ENCODE peak calls at places on chromosomes 11 and 22, in six cellular contexts. H, S, Q, K, X and L are unnamed samples.

GRCh38 chr11:80473562-80473961 is 1032.7 kb upstream of the TENM4 start:
- DNase-seq in K (no peak), Q (no peak), X (no peak), S (peak; percentile 24), H (no peak), L (no peak)

GRCh38 chr11:33197915-33198727 is 36.8 kb upstream of the CSTF3 start:
- DNase-seq in X (no peak), Q (no peak), H (no peak), K (no peak), S (no peak), L (no peak)

GRCh38 chr11:30521297-30522071 is 64.7 kb downstream of the MPPED2 start:
- DNase-seq in Q (no peak), H (no peak), S (no peak), K (no peak), X (no peak), L (no peak)

GRCh38 chr11:124474079-124474478 is 28.6 kb upstream of the OR8B8 start:
- DNase-seq in Q (no peak), S (no peak), X (no peak), K (no peak), H (no peak), L (no peak)

GRCh38 chr11:7115775-7116174 is 27.0 kb downstream of the RBMXL2 start:
- DNase-seq in S (no peak), K (no peak), X (no peak), H (no peak), Q (no peak), L (no peak)

GRCh38 chr11:35372565-35373283 is 46.6 kb downstream of the SLC1A2 start:
- DNase-seq in H (no peak), K (no peak), Q (no peak), S (no peak), X (no peak), L (no peak)

GRCh38 chr22:29670615-29671014 is 49.2 kb upstream of the CABP7 start:
- DNase-seq in S (no peak), H (no peak), Q (no peak), X (no peak), K (no peak), L (no peak)

GRCh38 chr11:94922675-94923347 is 50.5 kb downstream of the CWC15 start:
- DNase-seq in Q (no peak), H (no peak), X (no peak), S (no peak), K (no peak), L (no peak)

GRCh38 chr22:48051796-48052620 is 1289.6 kb downstream of the TBC1D22A start:
- DNase-seq in Q (no peak), X (no peak), S (no peak), H (no peak), K (peak; percentile 16), L (no peak)

GRCh38 chr11:128465946-128466688 is 121.2 kb downstream of the ETS1 start:
- DNase-seq in H (no peak), Q (no peak), S (no peak), K (no peak), X (no peak), L (no peak)

GRCh38 chr11:128468106-128468505 is 119.3 kb downstream of the ETS1 start:
- DNase-seq in K (no peak), X (no peak), S (no peak), Q (no peak), H (no peak), L (no peak)

GRCh38 chr11:128467041-128467440 is 120.3 kb downstream of the ETS1 start:
- DNase-seq in H (no peak), X (no peak), K (no peak), Q (no peak), S (no peak), L (no peak)

GRCh38 chr11:128469220-128469619 is 118.1 kb downstream of the ETS1 start:
- DNase-seq in S (no peak), H (no peak), K (no peak), Q (peak; percentile 87), X (no peak), L (no peak)

DNA sequence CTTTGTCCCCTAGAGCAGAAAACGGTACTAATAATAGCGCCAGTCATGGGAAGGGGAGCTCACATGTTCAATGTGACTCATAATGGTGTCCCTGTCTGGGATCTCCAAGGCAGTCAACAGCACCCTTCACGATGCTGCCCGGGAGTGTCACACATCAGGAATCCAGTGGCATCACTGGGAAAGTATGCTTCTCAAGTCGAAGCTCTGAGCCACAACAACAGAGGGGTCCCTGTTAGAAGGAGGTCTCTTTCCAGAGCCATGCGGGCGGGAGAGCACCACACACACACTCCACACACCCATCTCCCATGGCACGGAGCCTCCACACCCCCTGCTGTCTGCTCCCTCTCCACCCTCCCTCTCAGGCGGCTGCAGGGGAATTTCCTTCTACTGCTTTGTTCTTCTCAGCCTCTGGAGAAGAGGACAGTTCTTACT is 119.7 kb downstream of the ETS1 start:
- DNase-seq in K (no peak), Q (no peak), S (no peak), X (no peak), H (no peak), L (peak; percentile 65)
- H3K4me3 ChIP-seq in K (no peak overlapping the region), Q (no peak overlapping the region), S (no peak overlapping the region), X (no peak overlapping the region), H (no peak overlapping the region), L (no peak overlapping the region)

GRCh38 chr22:45781459-45781858 is 109.8 kb downstream of the ATXN10 start:
- DNase-seq in K (no peak), H (no peak), S (no peak), X (no peak), Q (no peak), L (no peak)
- H3K4me1 ChIP-seq in K (peaks cover 16% of the 10 kb centered on the region), H (peaks cover 14% of the 10 kb centered on the region), S (no peaks in the 10 kb centered on the region), X (peaks cover 8% of the 10 kb centered on the region), Q (no peaks in the 10 kb centered on the region), L (peaks cover 5% of the 10 kb centered on the region)

GRCh38 chr22:37989146-37990045 is 5.0 kb upstream of the SOX10 start:
- DNase-seq in K (no peak), Q (no peak), S (no peak), X (no peak), H (no peak), L (no peak)

GRCh38 chr22:37985050-37985585 is 763 bp upstream of the SOX10 start:
- DNase-seq in K (no peak), S (no peak), Q (no peak), X (no peak), H (no peak), L (no peak)

GRCh38 chr22:37985751-37986281 is 1.5 kb upstream of the SOX10 start:
- DNase-seq in S (no peak), X (no peak), H (no peak), K (no peak), Q (no peak), L (no peak)

GRCh38 chr22:37983860-37984791 is at the start of gene SOX10:
- DNase-seq in Q (no peak), H (no peak), S (peak; percentile 67), K (no peak), X (no peak), L (no peak)

GRCh38 chr22:37986371-37986770 is 2.0 kb upstream of the SOX10 start:
- DNase-seq in X (no peak), H (no peak), Q (no peak), S (no peak), K (no peak), L (no peak)
- H3K4me3 ChIP-seq in X (no peak overlapping the region), H (no peak overlapping the region), Q (no peak overlapping the region), S (no peak overlapping the region), K (no peak overlapping the region), L (no peak overlapping the region)

DNA sequence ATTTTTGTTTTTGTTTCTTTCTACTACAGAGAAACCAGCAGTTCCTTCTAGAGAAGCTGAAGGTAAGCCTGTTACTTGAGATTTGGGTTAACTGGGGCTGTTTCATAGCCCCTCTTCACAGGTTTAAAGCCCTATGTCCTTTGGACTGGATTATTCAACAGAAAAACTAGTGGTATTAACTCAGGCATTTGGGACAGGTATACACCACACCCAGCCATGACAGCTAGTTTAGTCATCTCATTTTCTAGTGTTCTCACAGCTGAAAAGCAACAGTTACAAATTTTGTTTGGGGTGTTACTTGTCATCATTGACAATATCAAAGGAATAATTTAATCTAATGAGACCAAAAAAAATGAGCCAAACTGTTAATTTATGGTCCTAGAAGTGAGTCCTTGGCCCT is 14.0 kb downstream of the LAYN start:
- DNase-seq in H (no peak), S (no peak), Q (no peak), X (no peak), K (no peak), L (no peak)
- H3K4me1 ChIP-seq in H (no peaks in the 10 kb centered on the region), S (peaks cover 13% of the 10 kb centered on the region), Q (no peaks in the 10 kb centered on the region), X (no peaks in the 10 kb centered on the region), K (no peaks in the 10 kb centered on the region), L (no peaks in the 10 kb centered on the region)

DNA sequence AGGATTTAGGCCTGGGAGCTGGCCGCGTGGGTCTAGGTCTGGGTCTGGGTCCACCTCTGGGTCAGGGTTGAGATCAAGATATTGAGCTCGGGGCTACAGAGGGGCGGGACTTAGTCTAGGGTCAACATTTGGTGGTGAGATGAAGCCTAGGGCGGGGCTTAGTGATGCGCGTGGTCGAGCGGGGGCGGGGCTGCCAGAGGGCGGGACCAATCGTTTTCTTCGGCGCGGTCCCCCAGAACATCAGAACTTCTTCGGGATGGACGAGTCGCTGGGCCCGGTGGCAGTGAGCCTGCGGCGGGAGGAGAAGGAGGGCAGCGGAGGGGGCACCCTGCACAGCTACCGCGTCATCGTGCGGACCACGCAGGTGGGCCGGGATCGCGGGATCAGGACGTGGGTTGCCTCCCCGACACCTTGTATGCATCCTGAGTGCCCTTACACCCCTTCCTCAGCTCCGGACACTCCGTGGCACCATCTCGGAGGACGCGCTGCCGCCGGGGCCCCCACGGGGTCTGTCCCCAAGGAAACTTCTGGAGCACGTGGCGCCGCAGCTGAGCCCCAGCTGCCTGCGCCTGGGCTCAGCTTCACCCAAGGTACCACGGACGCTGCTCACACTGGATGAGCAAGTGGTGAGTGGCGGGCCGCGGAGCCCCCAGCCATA is 4.2 kb downstream of the SIPA1 start:
- DNase-seq in X (no peak), K (no peak), H (peak; percentile 40), Q (peak; percentile 84), S (peak; percentile 95), L (no peak)
- H3K4me3 ChIP-seq in X (no peak overlapping the region), K (peak overlapping the region; percentile 76), H (peak overlapping the region; percentile 27), Q (peak overlapping the region; percentile 86), S (peak overlapping the region; percentile 87), L (no peak overlapping the region)

DNA sequence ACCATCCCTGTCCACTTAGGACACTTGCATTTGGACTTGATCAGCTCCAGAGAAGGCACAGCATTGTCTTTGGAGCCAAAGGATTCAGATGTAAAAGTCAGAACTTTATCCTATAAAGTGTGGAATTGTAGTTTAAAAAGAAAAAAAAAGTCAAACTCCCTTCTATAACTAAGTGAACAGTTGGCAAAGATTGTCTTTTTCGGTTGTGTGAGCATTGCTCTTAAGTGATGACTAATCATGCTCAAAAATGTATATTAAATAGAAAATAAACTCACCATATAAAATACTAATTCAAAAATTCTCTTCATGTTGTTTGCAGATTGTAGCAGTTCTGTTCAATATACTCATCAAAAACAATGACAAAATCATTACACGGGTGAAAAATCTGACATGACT is 93.8 kb downstream of the ETS1 start:
- DNase-seq in S (no peak), K (no peak), X (no peak), H (no peak), Q (no peak), L (no peak)
- H3K4me1 ChIP-seq in S (peaks cover 17% of the 10 kb centered on the region), K (peaks cover 64% of the 10 kb centered on the region), X (peaks cover 23% of the 10 kb centered on the region), H (peaks cover 16% of the 10 kb centered on the region), Q (peaks cover 95% of the 10 kb centered on the region), L (peaks cover 6% of the 10 kb centered on the region)